ENCODE peak calls at places on chromosomes 2 and 18, in six cellular contexts. One of them, this sample, is unnamed. For H3K9me3, the result is how much of the 10 kb centered on the place peaks cover.

GRCh38 chr2:112541315-112542122 is 746 bp upstream of the POLR1B start:
- DNase-seq in fibroblast of lung: peak
- DNase-seq in pancreas: no peak
- DNase-seq in left ventricle myocardium inferior: peak
- DNase-seq in CD8-positive, alpha-beta T cell: peak
- DNase-seq in CD4-positive, alpha-beta T cell: no peak
- DNase-seq in this sample: peak

GRCh38 chr18:67300498-67300897 is 216.0 kb downstream of the DSEL start:
- DNase-seq in fibroblast of lung: peak
- DNase-seq in pancreas: no peak
- DNase-seq in left ventricle myocardium inferior: no peak
- DNase-seq in CD8-positive, alpha-beta T cell: no peak
- DNase-seq in CD4-positive, alpha-beta T cell: peak
- DNase-seq in this sample: peak

GRCh38 chr18:23857756-23858155 is 156.8 kb upstream of the TTC39C start:
- DNase-seq in fibroblast of lung: peak
- DNase-seq in pancreas: peak
- DNase-seq in left ventricle myocardium inferior: no peak
- DNase-seq in CD8-positive, alpha-beta T cell: no peak
- DNase-seq in CD4-positive, alpha-beta T cell: no peak
- DNase-seq in this sample: no peak

GRCh38 chr18:54702687-54703086 is 111.6 kb downstream of the DYNAP start:
- DNase-seq in fibroblast of lung: no peak
- DNase-seq in pancreas: no peak
- DNase-seq in left ventricle myocardium inferior: no peak
- DNase-seq in CD8-positive, alpha-beta T cell: no peak
- DNase-seq in CD4-positive, alpha-beta T cell: no peak
- DNase-seq in this sample: no peak

GRCh38 chr2:168217920-168218319 is 29.5 kb downstream of the STK39 start:
- DNase-seq in fibroblast of lung: peak
- DNase-seq in pancreas: no peak
- DNase-seq in left ventricle myocardium inferior: no peak
- DNase-seq in CD8-positive, alpha-beta T cell: no peak
- DNase-seq in CD4-positive, alpha-beta T cell: no peak
- DNase-seq in this sample: no peak

GRCh38 chr2:151238527-151239487 is 22.9 kb downstream of the RBM43 start:
- DNase-seq in fibroblast of lung: peak
- DNase-seq in pancreas: peak
- DNase-seq in left ventricle myocardium inferior: no peak
- DNase-seq in CD8-positive, alpha-beta T cell: peak
- DNase-seq in CD4-positive, alpha-beta T cell: no peak
- DNase-seq in this sample: no peak

GRCh38 chr2:86358982-86359381 is 21.6 kb upstream of the REEP1 start:
- DNase-seq in fibroblast of lung: no peak
- DNase-seq in pancreas: no peak
- DNase-seq in left ventricle myocardium inferior: no peak
- DNase-seq in CD8-positive, alpha-beta T cell: no peak
- DNase-seq in CD4-positive, alpha-beta T cell: no peak
- DNase-seq in this sample: no peak

GRCh38 chr2:204110250-204111183 is 174.0 kb downstream of the ICOS start:
- DNase-seq in fibroblast of lung: peak
- DNase-seq in pancreas: no peak
- DNase-seq in left ventricle myocardium inferior: no peak
- DNase-seq in CD8-positive, alpha-beta T cell: peak
- DNase-seq in CD4-positive, alpha-beta T cell: peak
- DNase-seq in this sample: peak

GRCh38 chr2:160076239-160076638 is 13.8 kb upstream of the PLA2R1 start:
- DNase-seq in fibroblast of lung: no peak
- DNase-seq in pancreas: no peak
- DNase-seq in left ventricle myocardium inferior: no peak
- DNase-seq in CD8-positive, alpha-beta T cell: no peak
- DNase-seq in CD4-positive, alpha-beta T cell: no peak
- DNase-seq in this sample: peak

GRCh38 chr2:240400319-240401161 is 34.9 kb upstream of the GPC1 start:
- DNase-seq in fibroblast of lung: no peak
- DNase-seq in pancreas: no peak
- DNase-seq in left ventricle myocardium inferior: no peak
- DNase-seq in CD8-positive, alpha-beta T cell: no peak
- DNase-seq in CD4-positive, alpha-beta T cell: no peak
- DNase-seq in this sample: peak

GRCh38 chr18:72848534-72849237 is 19.1 kb downstream of the NETO1 start:
- DNase-seq in fibroblast of lung: peak
- DNase-seq in pancreas: no peak
- DNase-seq in left ventricle myocardium inferior: no peak
- DNase-seq in CD8-positive, alpha-beta T cell: no peak
- DNase-seq in CD4-positive, alpha-beta T cell: no peak
- DNase-seq in this sample: no peak

GRCh38 chr18:58394046-58394445 is 234.8 kb downstream of the ALPK2 start:
- DNase-seq in fibroblast of lung: peak
- DNase-seq in pancreas: no peak
- DNase-seq in left ventricle myocardium inferior: no peak
- DNase-seq in CD8-positive, alpha-beta T cell: no peak
- DNase-seq in CD4-positive, alpha-beta T cell: no peak
- DNase-seq in this sample: no peak

GRCh38 chr2:51006641-51007040 is 25.3 kb downstream of the NRXN1 start:
- DNase-seq in fibroblast of lung: no peak
- DNase-seq in pancreas: no peak
- DNase-seq in left ventricle myocardium inferior: no peak
- DNase-seq in CD8-positive, alpha-beta T cell: no peak
- DNase-seq in CD4-positive, alpha-beta T cell: no peak
- DNase-seq in this sample: no peak

GRCh38 chr18:9091066-9091476 is 11.4 kb upstream of the NDUFV2 start:
- DNase-seq in fibroblast of lung: no peak
- DNase-seq in pancreas: no peak
- DNase-seq in left ventricle myocardium inferior: no peak
- DNase-seq in CD8-positive, alpha-beta T cell: no peak
- DNase-seq in CD4-positive, alpha-beta T cell: peak
- DNase-seq in this sample: no peak

GRCh38 chr18:35942661-35943060 is 29.8 kb upstream of the RMP24 start:
- DNase-seq in fibroblast of lung: no peak
- DNase-seq in pancreas: no peak
- DNase-seq in left ventricle myocardium inferior: no peak
- DNase-seq in CD8-positive, alpha-beta T cell: no peak
- DNase-seq in CD4-positive, alpha-beta T cell: no peak
- DNase-seq in this sample: no peak

GRCh38 chr2:86584164-86584913 is 21.1 kb upstream of the CHMP3 start:
- DNase-seq in fibroblast of lung: peak
- DNase-seq in pancreas: no peak
- DNase-seq in left ventricle myocardium inferior: no peak
- DNase-seq in CD8-positive, alpha-beta T cell: no peak
- DNase-seq in CD4-positive, alpha-beta T cell: no peak
- DNase-seq in this sample: no peak

GRCh38 chr2:53802617-53803115 is 15.8 kb downstream of the ERLEC1 start:
- DNase-seq in fibroblast of lung: no peak
- DNase-seq in pancreas: no peak
- DNase-seq in left ventricle myocardium inferior: no peak
- DNase-seq in CD8-positive, alpha-beta T cell: no peak
- DNase-seq in CD4-positive, alpha-beta T cell: no peak
- DNase-seq in this sample: no peak

GRCh38 chr2:20398956-20399567 is 47.8 kb upstream of the RHOB start:
- DNase-seq in fibroblast of lung: peak
- DNase-seq in pancreas: no peak
- DNase-seq in left ventricle myocardium inferior: no peak
- DNase-seq in CD8-positive, alpha-beta T cell: no peak
- DNase-seq in CD4-positive, alpha-beta T cell: no peak
- DNase-seq in this sample: no peak

GRCh38 chr18:37654711-37655369 is 89.2 kb upstream of the CELF4 start:
- DNase-seq in fibroblast of lung: no peak
- DNase-seq in pancreas: no peak
- DNase-seq in left ventricle myocardium inferior: no peak
- DNase-seq in CD8-positive, alpha-beta T cell: no peak
- DNase-seq in CD4-positive, alpha-beta T cell: no peak
- DNase-seq in this sample: no peak

GRCh38 chr2:204012081-204012653 is 75.6 kb downstream of the ICOS start:
- DNase-seq in fibroblast of lung: no peak
- DNase-seq in pancreas: peak
- DNase-seq in left ventricle myocardium inferior: no peak
- DNase-seq in CD8-positive, alpha-beta T cell: no peak
- DNase-seq in CD4-positive, alpha-beta T cell: no peak
- DNase-seq in this sample: peak

GRCh38 chr18:7617738-7618422 is 50.8 kb downstream of the PTPRM start:
- DNase-seq in fibroblast of lung: peak
- DNase-seq in pancreas: peak
- DNase-seq in left ventricle myocardium inferior: no peak
- DNase-seq in CD8-positive, alpha-beta T cell: no peak
- DNase-seq in CD4-positive, alpha-beta T cell: no peak
- DNase-seq in this sample: peak

GRCh38 chr2:167861574-167862193 is 385.7 kb downstream of the STK39 start:
- DNase-seq in fibroblast of lung: no peak
- DNase-seq in pancreas: no peak
- DNase-seq in left ventricle myocardium inferior: no peak
- DNase-seq in CD8-positive, alpha-beta T cell: no peak
- DNase-seq in CD4-positive, alpha-beta T cell: no peak
- DNase-seq in this sample: no peak

GRCh38 chr2:156434461-156435291 is 1.5 kb upstream of the GPD2 start:
- DNase-seq in fibroblast of lung: peak
- DNase-seq in pancreas: no peak
- DNase-seq in left ventricle myocardium inferior: no peak
- DNase-seq in CD8-positive, alpha-beta T cell: peak
- DNase-seq in CD4-positive, alpha-beta T cell: no peak
- DNase-seq in this sample: no peak

GRCh38 chr2:20444113-20444992 is 2.5 kb upstream of the RHOB start:
- DNase-seq in fibroblast of lung: no peak
- DNase-seq in pancreas: no peak
- DNase-seq in left ventricle myocardium inferior: peak
- DNase-seq in CD8-positive, alpha-beta T cell: no peak
- DNase-seq in CD4-positive, alpha-beta T cell: no peak
- DNase-seq in this sample: no peak

GRCh38 chr2:197548582-197548981 is 32.7 kb downstream of the MOB4 start:
- DNase-seq in fibroblast of lung: no peak
- DNase-seq in pancreas: no peak
- DNase-seq in left ventricle myocardium inferior: no peak
- DNase-seq in CD8-positive, alpha-beta T cell: no peak
- DNase-seq in CD4-positive, alpha-beta T cell: no peak
- DNase-seq in this sample: no peak

GRCh38 chr2:73418343-73418742 is 32.7 kb downstream of the ALMS1 start:
- DNase-seq in fibroblast of lung: peak
- DNase-seq in pancreas: peak
- DNase-seq in left ventricle myocardium inferior: peak
- DNase-seq in CD8-positive, alpha-beta T cell: no peak
- DNase-seq in CD4-positive, alpha-beta T cell: no peak
- DNase-seq in this sample: no peak

GRCh38 chr18:48428494-48429177 is 19.5 kb upstream of the ZBTB7C start:
- DNase-seq in fibroblast of lung: no peak
- DNase-seq in pancreas: no peak
- DNase-seq in left ventricle myocardium inferior: no peak
- DNase-seq in CD8-positive, alpha-beta T cell: no peak
- DNase-seq in CD4-positive, alpha-beta T cell: no peak
- DNase-seq in this sample: no peak

GRCh38 chr2:64873472-64873924 is 115.7 kb upstream of the SLC1A4 start:
- DNase-seq in fibroblast of lung: peak
- DNase-seq in pancreas: peak
- DNase-seq in left ventricle myocardium inferior: peak
- DNase-seq in CD8-positive, alpha-beta T cell: peak
- DNase-seq in CD4-positive, alpha-beta T cell: peak
- DNase-seq in this sample: peak

GRCh38 chr2:186129767-186130581 is 356.1 kb upstream of the ZC3H15 start:
- DNase-seq in fibroblast of lung: peak
- DNase-seq in pancreas: peak
- DNase-seq in left ventricle myocardium inferior: no peak
- DNase-seq in CD8-positive, alpha-beta T cell: no peak
- DNase-seq in CD4-positive, alpha-beta T cell: no peak
- DNase-seq in this sample: no peak

GRCh38 chr18:70469916-70470315 is 181.1 kb downstream of the SOCS6 start:
- DNase-seq in fibroblast of lung: peak
- DNase-seq in pancreas: no peak
- DNase-seq in left ventricle myocardium inferior: no peak
- DNase-seq in CD8-positive, alpha-beta T cell: no peak
- DNase-seq in CD4-positive, alpha-beta T cell: no peak
- DNase-seq in this sample: no peak

DNA sequence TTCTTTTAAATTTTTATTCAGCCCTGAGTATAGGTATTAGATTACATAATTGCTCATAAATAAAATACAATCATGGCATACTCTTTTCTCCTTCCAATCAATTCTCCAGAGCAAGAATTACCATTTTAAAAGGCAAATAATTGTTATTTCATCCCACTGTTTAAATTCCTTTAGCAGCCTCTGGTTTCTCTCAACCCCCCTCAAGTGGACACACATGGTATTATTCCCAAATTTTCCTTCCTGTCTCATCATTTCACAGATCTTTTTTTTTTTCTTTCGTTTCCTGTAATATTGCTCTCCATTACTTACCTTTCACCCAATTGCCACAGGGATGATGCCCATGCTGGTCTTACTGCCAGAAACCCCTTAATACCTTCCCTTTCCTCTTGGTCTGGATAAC is 385.2 kb downstream of the RIT2 start:
- DNase-seq in fibroblast of lung: no peak
- DNase-seq in pancreas: no peak
- DNase-seq in left ventricle myocardium inferior: no peak
- DNase-seq in CD8-positive, alpha-beta T cell: no peak
- DNase-seq in CD4-positive, alpha-beta T cell: no peak
- DNase-seq in this sample: no peak
- TF ChIP-seq CTCF in fibroblast of lung: no peak
- TF ChIP-seq CTCF in pancreas: no peak
- TF ChIP-seq CTCF in left ventricle myocardium inferior: peak
- TF ChIP-seq CTCF in CD8-positive, alpha-beta T cell: no peak
- TF ChIP-seq CTCF in CD4-positive, alpha-beta T cell: no peak
- TF ChIP-seq CTCF in this sample: no peak

DNA sequence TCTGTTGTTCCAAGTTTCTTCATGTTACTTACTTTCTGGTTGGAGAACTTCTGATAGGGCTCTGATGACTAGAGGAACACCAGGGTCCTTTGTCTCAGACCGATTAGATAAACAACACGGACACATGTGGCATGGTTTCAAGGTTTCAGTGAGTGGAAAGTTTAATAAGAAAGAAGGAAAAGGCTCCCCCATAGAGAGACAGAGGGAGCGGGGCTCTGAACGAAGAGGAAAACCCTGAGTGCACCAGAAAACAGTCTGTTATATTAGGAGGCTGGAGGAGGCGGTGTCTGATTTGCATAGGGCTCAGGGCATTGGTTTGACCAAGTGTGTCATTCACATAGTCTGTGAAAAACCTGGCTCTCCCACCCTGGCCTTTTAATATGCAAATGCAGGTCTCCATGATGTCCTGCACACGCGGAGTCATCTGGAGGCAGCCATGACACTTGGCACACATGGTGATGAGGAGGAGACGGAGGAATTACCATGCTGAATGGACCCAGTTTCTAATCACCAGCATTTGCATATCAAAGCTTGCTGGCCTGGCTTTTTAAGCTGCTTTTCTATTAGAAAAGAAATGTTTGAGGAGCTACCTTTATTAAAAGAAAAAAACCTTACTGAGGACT is 94.2 kb downstream of the PTPN4 start:
- DNase-seq in fibroblast of lung: no peak
- DNase-seq in pancreas: no peak
- DNase-seq in left ventricle myocardium inferior: no peak
- DNase-seq in CD8-positive, alpha-beta T cell: no peak
- DNase-seq in CD4-positive, alpha-beta T cell: no peak
- DNase-seq in this sample: no peak
- H3K9me3 ChIP-seq in fibroblast of lung: under half
- H3K9me3 ChIP-seq in pancreas: under half
- H3K9me3 ChIP-seq in left ventricle myocardium inferior: under half
- H3K9me3 ChIP-seq in CD8-positive, alpha-beta T cell: under half
- H3K9me3 ChIP-seq in CD4-positive, alpha-beta T cell: under half
- H3K9me3 ChIP-seq in this sample: under half

GRCh38 chr2:179129574-179130238 is 79.8 kb upstream of the CCDC141 start:
- DNase-seq in fibroblast of lung: peak
- DNase-seq in pancreas: no peak
- DNase-seq in left ventricle myocardium inferior: no peak
- DNase-seq in CD8-positive, alpha-beta T cell: no peak
- DNase-seq in CD4-positive, alpha-beta T cell: no peak
- DNase-seq in this sample: peak
- TF ChIP-seq CTCF in fibroblast of lung: peak
- TF ChIP-seq CTCF in pancreas: peak
- TF ChIP-seq CTCF in left ventricle myocardium inferior: peak
- TF ChIP-seq CTCF in CD8-positive, alpha-beta T cell: peak
- TF ChIP-seq CTCF in CD4-positive, alpha-beta T cell: peak
- TF ChIP-seq CTCF in this sample: no peak

GRCh38 chr2:126059379-126059778 is 596.6 kb upstream of the GYPC start:
- DNase-seq in fibroblast of lung: no peak
- DNase-seq in pancreas: no peak
- DNase-seq in left ventricle myocardium inferior: no peak
- DNase-seq in CD8-positive, alpha-beta T cell: no peak
- DNase-seq in CD4-positive, alpha-beta T cell: no peak
- DNase-seq in this sample: no peak
- H3K9me3 ChIP-seq in fibroblast of lung: under half
- H3K9me3 ChIP-seq in pancreas: under half
- H3K9me3 ChIP-seq in left ventricle myocardium inferior: half or more
- H3K9me3 ChIP-seq in CD8-positive, alpha-beta T cell: under half
- H3K9me3 ChIP-seq in CD4-positive, alpha-beta T cell: under half
- H3K9me3 ChIP-seq in this sample: under half